ENCODE peak calls at places on chromosomes 12 and 14, in ten cellular contexts. K is cardiac muscle cell, R is fibroblast of mammary gland, W is kidney, V is choroid plexus epithelial cell, P is uterus, E is A549, N is Peyer's patch, U is IMR-90, I is fibroblast of lung. Y is an unnamed sample.

GRCh38 chr14:103870891-103871595 is 23.7 kb upstream of the PPP1R13B start:
- DNase-seq in W (no peak), E (no peak), P (no peak), N (no peak), V (no peak), U (no peak), K (no peak), I (no peak), R (no peak), Y (no peak)

GRCh38 chr12:34346372-34347034 is 324.2 kb downstream of the ALG10 start:
- DNase-seq in U (no peak), I (no peak), K (no peak), V (no peak), E (no peak), R (no peak), N (no peak), P (no peak), W (no peak), Y (no peak)

GRCh38 chr12:22530-23201 is 43.9 kb upstream of the IQSEC3 start:
- DNase-seq in N (no peak), R (no peak), K (no peak), U (no peak), V (no peak), E (no peak), W (no peak), I (no peak), P (no peak), Y (no peak)

GRCh38 chr12:1880876-1881275 is 37.6 kb downstream of the CACNA2D4 start:
- DNase-seq in K (no peak), U (no peak), R (no peak), E (no peak), W (no peak), V (no peak), I (no peak), N (no peak), P (no peak), Y (no peak)

GRCh38 chr14:36658091-36659009 is 3.3 kb upstream of the PAX9 start:
- DNase-seq in P (no peak), N (no peak), W (peak), R (no peak), E (no peak), U (no peak), V (no peak), K (no peak), I (no peak), Y (no peak)

GRCh38 chr14:29580763-29581162 is 346.9 kb downstream of the PRKD1 start:
- DNase-seq in U (no peak), W (no peak), N (no peak), V (no peak), E (no peak), P (no peak), R (no peak), I (no peak), K (no peak), Y (no peak)

GRCh38 chr12:6602526-6602925 is 4.7 kb downstream of the CHD4 start:
- DNase-seq in P (no peak), I (no peak), K (no peak), E (no peak), V (no peak), U (no peak), N (no peak), W (no peak), R (no peak), Y (no peak)

GRCh38 chr14:61653507-61653906 is 41.8 kb upstream of the HIF1A start:
- DNase-seq in W (peak), N (no peak), P (no peak), V (peak), R (peak), E (no peak), I (peak), K (no peak), U (peak), Y (peak)

GRCh38 chr14:51738754-51739153 is 87.0 kb downstream of the FRMD6 start:
- DNase-seq in U (no peak), K (no peak), E (peak), W (no peak), R (no peak), P (no peak), N (no peak), I (no peak), V (no peak), Y (no peak)

GRCh38 chr12:103456006-103456405 is 39.8 kb downstream of the C12orf42 start:
- DNase-seq in R (no peak), U (no peak), N (no peak), V (no peak), K (no peak), E (no peak), I (no peak), P (no peak), W (no peak), Y (no peak)

GRCh38 chr12:85872497-85873091 is 1.5 kb upstream of the NTS start:
- DNase-seq in R (peak), U (peak), E (peak), V (peak), W (no peak), P (no peak), K (peak), I (peak), N (no peak), Y (peak)

GRCh38 chr12:47361389-47362031 is 281.8 kb upstream of the AMIGO2 start:
- DNase-seq in V (no peak), W (no peak), P (peak), N (no peak), U (no peak), E (no peak), K (no peak), I (no peak), R (no peak), Y (no peak)

GRCh38 chr14:101634453-101635237 is 73.3 kb downstream of the DIO3 start:
- DNase-seq in U (no peak), R (no peak), W (no peak), K (no peak), V (no peak), E (no peak), I (no peak), P (no peak), N (no peak), Y (no peak)

GRCh38 chr12:53219956-53220856 is 11.8 kb downstream of the RARG start:
- DNase-seq in E (peak), I (peak), P (peak), V (peak), N (peak), W (peak), K (peak), R (peak), U (peak), Y (peak)

GRCh38 chr12:90166012-90166411 is 457.4 kb upstream of the ATP2B1 start:
- DNase-seq in N (no peak), I (no peak), K (no peak), E (no peak), P (no peak), W (no peak), R (no peak), U (no peak), V (no peak), Y (no peak)

GRCh38 chr14:69693823-69694729 is 72.9 kb upstream of the SRSF5 start:
- DNase-seq in I (no peak), P (no peak), W (peak), U (no peak), E (no peak), V (no peak), R (no peak), N (peak), K (no peak), Y (no peak)

GRCh38 chr14:99633141-99633540 is 11.8 kb upstream of the HHIPL1 start:
- DNase-seq in N (no peak), W (peak), U (no peak), P (no peak), R (no peak), K (no peak), E (no peak), V (no peak), I (no peak), Y (no peak)

GRCh38 chr12:22299294-22299912 is 35.1 kb downstream of the ST8SIA1 start:
- DNase-seq in R (peak), N (no peak), V (no peak), U (no peak), P (no peak), E (no peak), W (no peak), K (no peak), I (no peak), Y (peak)

GRCh38 chr12:25315388-25315787 is 64.7 kb upstream of the KRAS start:
- DNase-seq in N (no peak), W (no peak), K (no peak), E (no peak), V (no peak), I (no peak), U (no peak), P (no peak), R (no peak), Y (no peak)

GRCh38 chr12:3869860-3870259 is 3.3 kb downstream of the PARP11 start:
- DNase-seq in K (no peak), W (no peak), U (no peak), N (no peak), E (no peak), I (no peak), P (no peak), V (peak), R (no peak), Y (no peak)

GRCh38 chr14:96039633-96040311 is 610 bp downstream of the C14orf132 start:
- DNase-seq in W (no peak), I (peak), U (peak), K (peak), V (peak), N (no peak), P (peak), R (peak), E (peak), Y (peak)

GRCh38 chr14:20143911-20144310 is 5.3 kb downstream of the OR4N5 start:
- DNase-seq in E (no peak), I (no peak), R (no peak), V (no peak), K (no peak), U (no peak), N (no peak), P (no peak), W (no peak), Y (no peak)

GRCh38 chr14:61749867-61750266 is 12.4 kb upstream of the SNAPC1 start:
- DNase-seq in I (no peak), K (peak), V (peak), P (no peak), W (no peak), U (no peak), R (no peak), E (peak), N (no peak), Y (peak)

GRCh38 chr12:132836803-132837331 is 8.2 kb upstream of the GOLGA3 start:
- DNase-seq in K (no peak), E (no peak), N (no peak), I (no peak), W (no peak), R (no peak), V (no peak), U (no peak), P (no peak), Y (no peak)

GRCh38 chr14:73935666-73936065 is 14.2 kb downstream of the FAM161B start:
- DNase-seq in I (no peak), V (peak), E (peak), R (peak), W (no peak), N (no peak), K (no peak), U (no peak), P (no peak), Y (peak)
- TF ChIP-seq CTCF in I (peak), V (peak), E (no peak), R (peak), W (no peak), N (peak), K (peak), U (peak), P (no peak), Y (peak)

GRCh38 chr14:56821807-56822615 is 11.7 kb upstream of the OTX2 start:
- DNase-seq in P (no peak), E (no peak), I (no peak), U (no peak), K (no peak), R (no peak), W (no peak), N (no peak), V (no peak), Y (no peak)
- H3K4me3 ChIP-seq in P (no peak), E (no peak), I (no peak), U (no peak), K (no peak), R (no peak), W (no peak), N (no peak), V (no peak), Y (no peak)

DNA sequence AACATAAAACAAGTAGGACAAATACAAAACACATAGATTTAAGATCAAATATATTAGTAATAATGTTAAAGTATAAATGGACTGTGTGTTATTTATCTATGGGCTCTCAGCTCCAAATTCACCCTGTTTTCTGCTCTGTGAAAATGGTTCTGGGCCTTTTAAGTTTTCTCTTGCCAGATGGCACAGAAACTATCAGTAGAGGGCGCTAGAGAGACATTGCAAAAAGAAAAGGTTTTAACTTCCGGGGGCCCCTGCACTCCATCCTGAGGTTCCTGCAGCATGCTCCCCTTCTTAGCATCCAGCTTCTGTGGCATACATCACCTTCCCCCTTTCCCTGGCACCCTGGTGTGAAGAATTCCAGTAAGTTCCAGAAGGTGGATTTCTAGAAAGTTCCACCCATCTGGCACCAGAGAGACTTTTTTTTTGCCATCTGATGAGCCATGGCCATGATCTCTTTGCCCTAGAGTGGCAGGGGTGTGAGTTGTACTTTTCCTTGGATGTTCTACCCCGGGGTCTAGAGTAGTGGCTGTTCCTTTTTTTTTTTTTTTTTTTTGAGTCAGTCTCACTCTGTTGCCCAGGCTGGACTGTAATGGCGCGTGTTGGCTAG is 29.3 kb downstream of the ZCRB1 start:
- DNase-seq in E (no peak), I (no peak), N (no peak), R (peak), U (no peak), W (no peak), P (no peak), K (no peak), V (peak), Y (peak)
- TF ChIP-seq CTCF in E (peak), I (peak), N (peak), R (peak), U (peak), W (no peak), P (no peak), K (peak), V (peak), Y (peak)

DNA sequence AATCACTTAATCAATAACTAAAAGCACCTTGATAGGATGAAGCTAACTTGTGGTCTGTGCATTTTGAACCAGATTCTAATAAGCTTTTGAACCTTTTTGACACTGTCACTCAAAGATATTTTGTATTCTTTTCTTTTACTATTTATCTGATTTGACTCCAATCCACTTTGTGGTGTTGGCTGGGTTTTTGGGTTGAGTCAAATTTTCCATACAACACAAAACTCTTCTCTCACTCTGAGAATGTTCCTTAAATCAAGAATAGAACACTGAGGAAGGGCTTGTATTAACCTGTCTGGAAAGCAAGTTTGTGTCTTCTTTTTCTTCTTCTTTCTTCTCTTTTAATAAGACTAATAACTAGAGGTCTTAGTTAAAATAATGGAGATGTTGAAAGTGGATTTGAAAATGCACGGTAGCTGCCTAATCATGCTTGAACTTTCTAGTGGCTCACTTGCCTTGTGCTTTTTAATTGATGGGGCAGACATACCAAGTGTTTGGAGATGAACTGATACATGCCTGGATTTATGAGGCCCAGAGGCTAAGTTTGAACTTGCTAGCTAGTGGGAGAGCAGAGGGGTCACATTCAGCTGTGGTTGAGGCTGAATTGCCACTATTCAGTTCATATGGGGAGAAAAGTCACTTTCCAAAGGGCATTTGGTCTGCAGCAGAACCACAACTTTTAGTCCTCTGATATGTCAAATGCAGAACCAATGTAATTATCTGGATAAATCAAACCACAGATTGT is 93.5 kb upstream of the PTHLH start:
- DNase-seq in W (no peak), R (no peak), I (no peak), U (no peak), N (no peak), V (no peak), E (no peak), P (no peak), K (no peak), Y (no peak)
- H3K4me3 ChIP-seq in W (no peak), R (no peak), I (no peak), U (no peak), N (no peak), V (no peak), E (no peak), P (no peak), K (no peak), Y (no peak)

DNA sequence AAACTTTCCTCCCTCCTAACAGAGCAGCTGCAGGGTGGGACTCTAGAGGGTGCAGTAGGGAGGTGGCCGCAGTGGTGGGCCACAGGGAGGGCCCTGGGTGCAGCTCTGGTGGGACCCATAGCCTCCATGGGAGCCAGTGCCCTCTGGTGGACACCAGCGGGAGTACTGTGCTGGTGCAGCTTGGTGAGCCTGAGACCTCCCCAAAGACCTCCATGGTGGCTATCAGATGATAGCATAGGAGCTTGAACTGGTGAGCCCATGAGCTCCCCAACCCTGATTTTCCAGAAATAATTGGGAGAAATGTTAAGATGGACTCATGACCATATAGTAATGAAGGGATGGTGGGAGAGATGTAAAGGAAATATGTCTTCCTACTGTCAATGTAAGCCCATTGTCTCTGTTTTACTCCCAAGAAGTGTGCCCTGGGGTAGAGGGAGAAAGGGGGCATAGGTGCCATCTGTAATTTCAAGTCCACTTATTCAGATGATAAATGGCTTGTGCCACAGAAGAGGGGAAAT is 98.7 kb downstream of the GAS2L3 start:
- DNase-seq in W (no peak), U (no peak), I (no peak), R (peak), V (peak), K (peak), E (peak), P (no peak), N (no peak), Y (no peak)
- TF ChIP-seq CTCF in W (peak), U (peak), I (peak), R (peak), V (peak), K (peak), E (peak), P (no peak), N (peak), Y (peak)

GRCh38 chr12:110658882-110659281 is 30.0 kb downstream of the HVCN1 start:
- DNase-seq in N (no peak), P (no peak), V (no peak), I (no peak), R (no peak), U (no peak), E (no peak), W (no peak), K (no peak), Y (no peak)
- H3K4me3 ChIP-seq in N (no peak), P (no peak), V (no peak), I (no peak), R (no peak), U (no peak), E (no peak), W (no peak), K (no peak), Y (no peak)